ENCODE peak calls at places on chromosomes 7 and 10, in seven cellular contexts. B is tibial nerve; R is stimulated activated CD4-positive, alpha-beta T cell treated with anti-CD3 and anti-CD28 coated beads, TNF-alpha, amount 100 ng/mL, for 24 hours; C is NCI-H2081 treated with DMSO at 0.1 percent for 48 hours; M is neural progenitor cell; A is osteocyte; K is Jurkat, Clone E6-1. E is an unnamed sample.

GRCh38 chr7:19455508-19456132 is 253.2 kb downstream of the POLR1F start:
- DNase-seq in B (no peak), R (no peak), C (no peak), M (peak; percentile 12), A (no peak), K (no peak), E (no peak)

GRCh38 chr10:48552946-48553564 is 51.8 kb downstream of the ARHGAP22 start:
- DNase-seq in B (no peak), R (no peak), C (no peak), M (no peak), A (peak; percentile 78), K (no peak), E (no peak)

GRCh38 chr7:111098011-111098925 is 7.3 kb downstream of the LRRN3 start:
- DNase-seq in B (no peak), R (peak; percentile 38), C (no peak), M (peak; percentile 76), A (no peak), K (no peak), E (peak; percentile 71)

GRCh38 chr10:68600041-68600778 is 40.1 kb downstream of the TET1 start:
- DNase-seq in B (peak; percentile 51), R (peak; percentile 13), C (peak; percentile 62), M (peak; percentile 96), A (peak; percentile 89), K (peak; percentile 92), E (peak; percentile 60)

GRCh38 chr7:584122-584465 is 64.4 kb upstream of the PDGFA start:
- DNase-seq in B (no peak), R (peak; percentile 89), C (no peak), M (no peak), A (no peak), K (peak; percentile 91), E (no peak)

GRCh38 chr7:111076205-111076604 is 14.7 kb upstream of the LRRN3 start:
- DNase-seq in B (no peak), R (no peak), C (no peak), M (no peak), A (no peak), K (no peak), E (no peak)

GRCh38 chr7:50598455-50599343 is 33.5 kb upstream of the DDC start:
- DNase-seq in B (no peak), R (no peak), C (no peak), M (no peak), A (no peak), K (no peak), E (no peak)

GRCh38 chr10:43265799-43266721 is 805 bp downstream of the RASGEF1A start:
- DNase-seq in B (no peak), R (no peak), C (no peak), M (peak; percentile 59), A (peak; percentile 81), K (no peak), E (peak; percentile 58)

GRCh38 chr7:138359891-138360582 is 100.0 kb upstream of the TRIM24 start:
- DNase-seq in B (no peak), R (no peak), C (no peak), M (no peak), A (no peak), K (no peak), E (no peak)

GRCh38 chr7:5532520-5533335 is 109.1 kb upstream of the TNRC18 start:
- DNase-seq in B (no peak), R (no peak), C (no peak), M (peak; percentile 47), A (no peak), K (no peak), E (peak; percentile 93)

GRCh38 chr10:29798876-29799690 is 164.3 kb upstream of the SVIL start:
- DNase-seq in B (no peak), R (no peak), C (no peak), M (no peak), A (peak; percentile 64), K (no peak), E (no peak)

GRCh38 chr10:17668435-17669184 is 24.7 kb downstream of the STAM start:
- DNase-seq in B (no peak), R (no peak), C (no peak), M (no peak), A (no peak), K (no peak), E (no peak)

GRCh38 chr10:58697691-58698090 is 185.0 kb downstream of the BICC1 start:
- DNase-seq in B (no peak), R (no peak), C (no peak), M (no peak), A (no peak), K (no peak), E (no peak)

GRCh38 chr10:23171232-23171876 is 20.8 kb upstream of the PTF1A start:
- DNase-seq in B (no peak), R (no peak), C (no peak), M (peak; percentile 85), A (no peak), K (no peak), E (no peak)

GRCh38 chr7:56199639-56200038 is 83.4 kb upstream of the NUPR2 start:
- DNase-seq in B (no peak), R (no peak), C (no peak), M (no peak), A (no peak), K (no peak), E (no peak)

GRCh38 chr10:18421726-18422293 is 229.6 kb downstream of the NSUN6 start:
- DNase-seq in B (no peak), R (no peak), C (no peak), M (no peak), A (no peak), K (no peak), E (no peak)